ENCODE peak calls at places on chromosome 7, in four cellular contexts. One of them, this sample, is unnamed.

GRCh38 chr7:84178013-84178412 is 16.6 kb downstream of the SEMA3A start:
- DNase-seq in OCI-LY7: no peak
- DNase-seq in activated T-helper 1 cell treated with anti-CD3 and anti-CD28 coated beads, Interleukin-2, amount 50 U/mL, for 16 hours: no peak
- DNase-seq in left ventricle myocardium superior: no peak
- DNase-seq in this sample: no peak

GRCh38 chr7:83996879-83997278 is 197.7 kb downstream of the SEMA3A start:
- DNase-seq in OCI-LY7: no peak
- DNase-seq in activated T-helper 1 cell treated with anti-CD3 and anti-CD28 coated beads, Interleukin-2, amount 50 U/mL, for 16 hours: no peak
- DNase-seq in left ventricle myocardium superior: no peak
- DNase-seq in this sample: no peak

GRCh38 chr7:114082934-114083647 is 164.3 kb upstream of the PPP1R3A start:
- DNase-seq in OCI-LY7: no peak
- DNase-seq in activated T-helper 1 cell treated with anti-CD3 and anti-CD28 coated beads, Interleukin-2, amount 50 U/mL, for 16 hours: no peak
- DNase-seq in left ventricle myocardium superior: peak; percentile 47
- DNase-seq in this sample: no peak

GRCh38 chr7:517848-518629 is 1.6 kb downstream of the PDGFA start:
- DNase-seq in OCI-LY7: no peak
- DNase-seq in activated T-helper 1 cell treated with anti-CD3 and anti-CD28 coated beads, Interleukin-2, amount 50 U/mL, for 16 hours: no peak
- DNase-seq in left ventricle myocardium superior: peak; percentile 85
- DNase-seq in this sample: no peak

GRCh38 chr7:56157238-56157790 is 41.1 kb upstream of the NUPR2 start:
- DNase-seq in OCI-LY7: no peak
- DNase-seq in activated T-helper 1 cell treated with anti-CD3 and anti-CD28 coated beads, Interleukin-2, amount 50 U/mL, for 16 hours: no peak
- DNase-seq in left ventricle myocardium superior: no peak
- DNase-seq in this sample: no peak

GRCh38 chr7:55524558-55525310 is 47.6 kb downstream of the VOPP1 start:
- DNase-seq in OCI-LY7: no peak
- DNase-seq in activated T-helper 1 cell treated with anti-CD3 and anti-CD28 coated beads, Interleukin-2, amount 50 U/mL, for 16 hours: no peak
- DNase-seq in left ventricle myocardium superior: no peak
- DNase-seq in this sample: no peak

GRCh38 chr7:129969881-129970446 is 17.2 kb upstream of the UBE2H start:
- DNase-seq in OCI-LY7: no peak
- DNase-seq in activated T-helper 1 cell treated with anti-CD3 and anti-CD28 coated beads, Interleukin-2, amount 50 U/mL, for 16 hours: no peak
- DNase-seq in left ventricle myocardium superior: no peak
- DNase-seq in this sample: no peak

GRCh38 chr7:32957326-32958045 is at the start of gene FKBP9:
- DNase-seq in OCI-LY7: no peak
- DNase-seq in activated T-helper 1 cell treated with anti-CD3 and anti-CD28 coated beads, Interleukin-2, amount 50 U/mL, for 16 hours: no peak
- DNase-seq in left ventricle myocardium superior: peak; percentile 97
- DNase-seq in this sample: peak; percentile 68

GRCh38 chr7:64890761-64891666 is 12.1 kb upstream of the ZNF273 start:
- DNase-seq in OCI-LY7: no peak
- DNase-seq in activated T-helper 1 cell treated with anti-CD3 and anti-CD28 coated beads, Interleukin-2, amount 50 U/mL, for 16 hours: no peak
- DNase-seq in left ventricle myocardium superior: no peak
- DNase-seq in this sample: peak; percentile 1

GRCh38 chr7:69504733-69505132 is 93.5 kb upstream of the AUTS2 start:
- DNase-seq in OCI-LY7: no peak
- DNase-seq in activated T-helper 1 cell treated with anti-CD3 and anti-CD28 coated beads, Interleukin-2, amount 50 U/mL, for 16 hours: no peak
- DNase-seq in left ventricle myocardium superior: no peak
- DNase-seq in this sample: no peak

GRCh38 chr7:25242678-25243077 is 14.4 kb upstream of the NPVF start:
- DNase-seq in OCI-LY7: no peak
- DNase-seq in activated T-helper 1 cell treated with anti-CD3 and anti-CD28 coated beads, Interleukin-2, amount 50 U/mL, for 16 hours: no peak
- DNase-seq in left ventricle myocardium superior: no peak
- DNase-seq in this sample: no peak